ENCODE peak calls at places on chromosome X, in ten cellular contexts. A, J, Q, N, M, E, C, U, F and Y are unnamed samples. For H3K27me3 and H3K4me1, the result is how much of the 10 kb centered on the place peaks cover.

GRCh38 chrX:36436286-36436860 is 516.8 kb downstream of the CFAP47 start:
- DNase-seq in A (peak), J (no peak), Q (no peak), N (no peak), M (no peak), E (no peak), C (no peak), U (no peak), F (no peak), Y (no peak)

GRCh38 chrX:69010339-69010738 is 154.9 kb downstream of the PJA1 start:
- DNase-seq in A (no peak), J (no peak), Q (no peak), N (peak), M (no peak), E (no peak), C (no peak), U (no peak), F (no peak), Y (no peak)

GRCh38 chrX:109872021-109872730 is 130.7 kb upstream of the TMEM164 start:
- DNase-seq in A (peak), J (no peak), Q (peak), N (no peak), M (no peak), E (no peak), C (no peak), U (no peak), F (no peak), Y (no peak)

GRCh38 chrX:45697591-45697990 is 496.9 kb upstream of the DIPK2B start:
- DNase-seq in A (peak), J (no peak), Q (no peak), N (no peak), M (no peak), E (peak), C (no peak), U (no peak), F (no peak), Y (no peak)

GRCh38 chrX:40922307-40922706 is 162.9 kb upstream of the USP9X start:
- DNase-seq in A (peak), J (peak), Q (no peak), N (no peak), M (no peak), E (peak), C (no peak), U (peak), F (no peak), Y (peak)

GRCh38 chrX:13357925-13358324 is 38.1 kb upstream of the ATXN3L start:
- DNase-seq in A (peak), J (no peak), Q (no peak), N (no peak), M (no peak), E (no peak), C (no peak), U (no peak), F (no peak), Y (no peak)

GRCh38 chrX:153726286-153727107 is 1.8 kb downstream of the ABCD1 start:
- DNase-seq in A (peak), J (peak), Q (peak), N (peak), M (peak), E (peak), C (peak), U (no peak), F (peak), Y (peak)

GRCh38 chrX:122363112-122363511 is 821.0 kb upstream of the GRIA3 start:
- DNase-seq in A (no peak), J (no peak), Q (no peak), N (no peak), M (no peak), E (no peak), C (no peak), U (no peak), F (no peak), Y (no peak)

GRCh38 chrX:68440940-68441339 is 7.6 kb upstream of the OPHN1 start:
- DNase-seq in A (peak), J (peak), Q (peak), N (peak), M (peak), E (peak), C (no peak), U (no peak), F (peak), Y (no peak)

GRCh38 chrX:81305240-81305639 is 103.3 kb downstream of the SH3BGRL start:
- DNase-seq in A (no peak), J (no peak), Q (no peak), N (no peak), M (no peak), E (no peak), C (no peak), U (no peak), F (no peak), Y (no peak)

GRCh38 chrX:81301877-81302276 is 100.0 kb downstream of the SH3BGRL start:
- DNase-seq in A (peak), J (no peak), Q (no peak), N (no peak), M (no peak), E (no peak), C (no peak), U (no peak), F (no peak), Y (no peak)

GRCh38 chrX:81308086-81308852 is 106.4 kb downstream of the SH3BGRL start:
- DNase-seq in A (no peak), J (no peak), Q (no peak), N (no peak), M (no peak), E (no peak), C (no peak), U (no peak), F (no peak), Y (no peak)

GRCh38 chrX:81304545-81304944 is 102.6 kb downstream of the SH3BGRL start:
- DNase-seq in A (no peak), J (no peak), Q (no peak), N (no peak), M (no peak), E (no peak), C (no peak), U (no peak), F (no peak), Y (no peak)
- H3K27me3 ChIP-seq in A (under half), J (under half), Q (under half), N (under half), M (under half), E (under half), C (under half), U (under half), F (under half), Y (under half)

GRCh38 chrX:119686087-119686639 is 6.8 kb downstream of the SEPTIN6 start:
- DNase-seq in A (no peak), J (peak), Q (no peak), N (no peak), M (no peak), E (no peak), C (peak), U (no peak), F (peak), Y (no peak)
- H3K4me3 ChIP-seq in A (no peak), J (no peak), Q (no peak), N (no peak), M (no peak), E (no peak), C (peak), U (no peak), F (peak), Y (no peak)

GRCh38 chrX:108396188-108396885 is 41.9 kb downstream of the COL4A6 start:
- DNase-seq in A (peak), J (peak), Q (no peak), N (no peak), M (no peak), E (no peak), C (no peak), U (no peak), F (no peak), Y (peak)
- H3K4me1 ChIP-seq in A (under half), J (under half), Q (under half), N (under half), M (under half), E (under half), C (under half), U (under half), F (under half), Y (under half)

GRCh38 chrX:52934704-52935468 is 23.4 kb downstream of the FAM156A start:
- DNase-seq in A (peak), J (peak), Q (peak), N (peak), M (peak), E (peak), C (peak), U (no peak), F (peak), Y (peak)

GRCh38 chrX:52933976-52934703 is 24.2 kb downstream of the FAM156A start:
- DNase-seq in A (no peak), J (peak), Q (no peak), N (no peak), M (no peak), E (no peak), C (no peak), U (no peak), F (no peak), Y (no peak)

DNA sequence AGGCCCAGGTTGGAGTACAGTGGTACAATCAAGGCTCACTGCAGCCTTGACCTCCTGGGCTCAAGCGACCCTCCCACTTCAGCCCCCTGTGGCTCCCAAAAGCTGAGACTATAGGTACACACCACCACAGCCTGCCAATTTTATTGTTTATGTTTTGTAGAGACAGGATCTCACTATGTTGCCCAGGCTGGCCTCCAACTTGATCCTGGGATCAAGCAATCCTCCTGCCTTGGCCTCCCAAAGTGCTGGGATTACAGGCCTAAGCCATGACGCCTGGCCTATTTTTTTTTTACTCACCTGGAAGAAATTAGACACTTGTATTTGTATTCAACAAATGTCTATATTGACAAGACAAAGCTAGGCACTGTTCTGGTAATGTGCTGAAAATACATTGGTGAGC is 25.1 kb downstream of the FAM156A start:
- DNase-seq in A (no peak), J (no peak), Q (no peak), N (no peak), M (no peak), E (no peak), C (no peak), U (no peak), F (no peak), Y (no peak)
- H3K27me3 ChIP-seq in A (under half), J (under half), Q (under half), N (under half), M (under half), E (under half), C (under half), U (under half), F (under half), Y (under half)

DNA sequence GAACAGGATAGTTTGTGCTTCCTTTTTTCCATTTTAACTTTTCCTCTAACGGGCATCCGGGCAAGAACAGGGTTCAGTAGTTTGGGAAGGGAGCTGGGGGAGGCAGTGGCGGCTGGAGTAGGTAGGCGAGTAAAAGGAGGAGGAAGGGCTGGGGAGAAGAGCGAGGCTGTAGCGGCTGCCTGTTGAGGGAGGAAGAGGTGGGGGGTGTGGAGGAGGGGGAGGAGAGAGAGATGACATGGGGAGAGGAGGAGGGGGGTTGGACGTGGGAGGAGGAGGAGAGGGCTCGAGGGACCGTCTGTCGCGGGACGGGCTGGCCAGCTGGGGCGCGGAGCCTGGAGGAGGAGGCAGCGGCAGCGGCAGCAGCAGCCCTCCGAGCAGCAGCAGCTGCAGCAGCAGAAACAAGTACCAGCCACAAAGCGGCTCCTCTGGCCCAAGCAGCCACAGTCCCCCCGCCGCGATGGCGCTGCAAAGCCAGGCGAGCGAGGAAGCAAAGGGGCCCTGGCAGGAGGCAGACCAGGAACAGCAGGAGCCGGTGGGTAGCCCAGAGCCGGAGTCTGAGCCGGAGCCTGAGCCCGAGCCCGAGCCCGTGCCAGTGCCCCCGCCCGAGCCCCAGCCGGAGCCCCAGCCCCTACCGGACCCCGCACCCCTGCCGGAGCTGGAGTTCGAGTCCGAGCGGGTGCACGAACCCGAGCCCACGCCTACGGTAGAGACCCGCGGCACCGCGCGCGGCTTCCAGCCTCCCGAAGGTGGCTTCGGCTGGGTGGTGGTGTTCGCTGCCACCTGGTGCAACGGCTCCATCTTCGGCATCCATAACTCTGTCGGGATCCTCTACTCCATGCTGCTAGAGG is at the start of gene SLC16A2:
- DNase-seq in A (peak), J (peak), Q (peak), N (peak), M (peak), E (peak), C (peak), U (no peak), F (peak), Y (peak)
- H3K4me3 ChIP-seq in A (peak), J (peak), Q (peak), N (peak), M (no peak), E (peak), C (no peak), U (peak), F (peak), Y (peak)

GRCh38 chrX:15475486-15475885 is 17.6 kb downstream of the PIR start:
- DNase-seq in A (no peak), J (no peak), Q (no peak), N (no peak), M (no peak), E (no peak), C (no peak), U (no peak), F (no peak), Y (no peak)
- H3K4me1 ChIP-seq in A (under half), J (under half), Q (under half), N (under half), M (under half), E (under half), C (under half), U (under half), F (under half), Y (under half)